ENCODE peak calls at places on chromosomes 4 and X, in nine cellular contexts. One of them, this sample, is unnamed. For H3K4me1, the result is how much of the 10 kb centered on the place peaks cover.

GRCh38 chr4:33959519-33959918 is 2284.8 kb downstream of the ARAP2 start:
- DNase-seq in astrocyte: peak
- DNase-seq in IMR-90: no peak
- DNase-seq in body of pancreas: no peak
- DNase-seq in mammary epithelial cell: peak
- DNase-seq in heart left ventricle: no peak
- DNase-seq in upper lobe of left lung: no peak
- DNase-seq in uterus: no peak
- DNase-seq in MM.1S: no peak
- DNase-seq in this sample: no peak

GRCh38 chrX:68462653-68463052 is 29.4 kb upstream of the OPHN1 start:
- DNase-seq in uterus: no peak
- DNase-seq in upper lobe of left lung: no peak
- DNase-seq in heart left ventricle: no peak
- DNase-seq in astrocyte: peak
- DNase-seq in body of pancreas: peak
- DNase-seq in IMR-90: peak
- DNase-seq in mammary epithelial cell: no peak
- DNase-seq in MM.1S: peak
- DNase-seq in this sample: no peak

GRCh38 chr4:117010695-117011094 is 74.7 kb downstream of the TRAM1L1 start:
- DNase-seq in uterus: no peak
- DNase-seq in heart left ventricle: no peak
- DNase-seq in body of pancreas: no peak
- DNase-seq in IMR-90: no peak
- DNase-seq in upper lobe of left lung: no peak
- DNase-seq in MM.1S: no peak
- DNase-seq in mammary epithelial cell: no peak
- DNase-seq in astrocyte: peak
- DNase-seq in this sample: no peak

GRCh38 chr4:93199492-93199891 is 629.1 kb upstream of the ATOH1 start:
- DNase-seq in uterus: no peak
- DNase-seq in mammary epithelial cell: peak
- DNase-seq in upper lobe of left lung: no peak
- DNase-seq in astrocyte: peak
- DNase-seq in IMR-90: peak
- DNase-seq in heart left ventricle: no peak
- DNase-seq in MM.1S: peak
- DNase-seq in body of pancreas: peak
- DNase-seq in this sample: no peak

GRCh38 chr4:165760182-165760581 is 112.9 kb upstream of the TLL1 start:
- DNase-seq in uterus: no peak
- DNase-seq in mammary epithelial cell: no peak
- DNase-seq in astrocyte: no peak
- DNase-seq in IMR-90: no peak
- DNase-seq in body of pancreas: no peak
- DNase-seq in MM.1S: no peak
- DNase-seq in upper lobe of left lung: no peak
- DNase-seq in heart left ventricle: no peak
- DNase-seq in this sample: no peak

GRCh38 chr4:109730294-109731051 is 603 bp upstream of the PLA2G12A start:
- DNase-seq in uterus: no peak
- DNase-seq in body of pancreas: peak
- DNase-seq in upper lobe of left lung: peak
- DNase-seq in MM.1S: no peak
- DNase-seq in astrocyte: peak
- DNase-seq in mammary epithelial cell: peak
- DNase-seq in heart left ventricle: peak
- DNase-seq in IMR-90: peak
- DNase-seq in this sample: peak

GRCh38 chrX:154398668-154399526 is 720 bp downstream of the RPL10 start:
- DNase-seq in astrocyte: peak
- DNase-seq in upper lobe of left lung: peak
- DNase-seq in uterus: peak
- DNase-seq in IMR-90: peak
- DNase-seq in body of pancreas: peak
- DNase-seq in MM.1S: peak
- DNase-seq in mammary epithelial cell: peak
- DNase-seq in heart left ventricle: peak
- DNase-seq in this sample: peak

GRCh38 chr4:161926033-161926828 is 237.6 kb downstream of the FSTL5 start:
- DNase-seq in upper lobe of left lung: no peak
- DNase-seq in mammary epithelial cell: no peak
- DNase-seq in MM.1S: no peak
- DNase-seq in astrocyte: peak
- DNase-seq in uterus: no peak
- DNase-seq in heart left ventricle: no peak
- DNase-seq in body of pancreas: no peak
- DNase-seq in IMR-90: no peak
- DNase-seq in this sample: no peak

GRCh38 chr4:14726441-14727405 is 275.6 kb upstream of the CPEB2 start:
- DNase-seq in astrocyte: peak
- DNase-seq in upper lobe of left lung: no peak
- DNase-seq in uterus: no peak
- DNase-seq in IMR-90: peak
- DNase-seq in body of pancreas: peak
- DNase-seq in mammary epithelial cell: peak
- DNase-seq in heart left ventricle: no peak
- DNase-seq in MM.1S: peak
- DNase-seq in this sample: no peak

GRCh38 chrX:3026074-3026588 is 15.1 kb upstream of the ARSF start:
- DNase-seq in mammary epithelial cell: peak
- DNase-seq in astrocyte: no peak
- DNase-seq in upper lobe of left lung: no peak
- DNase-seq in body of pancreas: peak
- DNase-seq in uterus: no peak
- DNase-seq in MM.1S: no peak
- DNase-seq in IMR-90: no peak
- DNase-seq in heart left ventricle: no peak
- DNase-seq in this sample: no peak

GRCh38 chr4:73066928-73067327 is 2.6 kb downstream of the COX18 start:
- DNase-seq in IMR-90: no peak
- DNase-seq in MM.1S: peak
- DNase-seq in heart left ventricle: no peak
- DNase-seq in mammary epithelial cell: no peak
- DNase-seq in uterus: no peak
- DNase-seq in upper lobe of left lung: no peak
- DNase-seq in body of pancreas: no peak
- DNase-seq in astrocyte: no peak
- DNase-seq in this sample: no peak

GRCh38 chr4:112170451-112170993 is 25.3 kb downstream of the FAM241A start:
- DNase-seq in body of pancreas: no peak
- DNase-seq in IMR-90: peak
- DNase-seq in astrocyte: peak
- DNase-seq in heart left ventricle: no peak
- DNase-seq in uterus: no peak
- DNase-seq in mammary epithelial cell: peak
- DNase-seq in upper lobe of left lung: no peak
- DNase-seq in MM.1S: no peak
- DNase-seq in this sample: no peak

GRCh38 chrX:334971-335757 is 16.6 kb upstream of the GTPBP6 start:
- DNase-seq in heart left ventricle: peak
- DNase-seq in mammary epithelial cell: no peak
- DNase-seq in MM.1S: no peak
- DNase-seq in body of pancreas: peak
- DNase-seq in astrocyte: no peak
- DNase-seq in IMR-90: no peak
- DNase-seq in upper lobe of left lung: peak
- DNase-seq in uterus: no peak
- DNase-seq in this sample: peak

GRCh38 chrX:2320580-2321327 is 180.0 kb downstream of the DHRSX start:
- DNase-seq in uterus: no peak
- DNase-seq in heart left ventricle: peak
- DNase-seq in upper lobe of left lung: no peak
- DNase-seq in IMR-90: peak
- DNase-seq in astrocyte: no peak
- DNase-seq in MM.1S: no peak
- DNase-seq in body of pancreas: peak
- DNase-seq in mammary epithelial cell: no peak
- DNase-seq in this sample: peak

GRCh38 chr4:15649914-15650545 is 5.1 kb downstream of the FBXL5 start:
- DNase-seq in MM.1S: peak
- DNase-seq in mammary epithelial cell: peak
- DNase-seq in IMR-90: peak
- DNase-seq in uterus: no peak
- DNase-seq in upper lobe of left lung: no peak
- DNase-seq in astrocyte: peak
- DNase-seq in heart left ventricle: no peak
- DNase-seq in body of pancreas: peak
- DNase-seq in this sample: no peak

GRCh38 chr4:53656421-53656981 is 65.2 kb upstream of the LNX1 start:
- DNase-seq in uterus: peak
- DNase-seq in MM.1S: no peak
- DNase-seq in astrocyte: peak
- DNase-seq in mammary epithelial cell: no peak
- DNase-seq in heart left ventricle: no peak
- DNase-seq in upper lobe of left lung: no peak
- DNase-seq in body of pancreas: no peak
- DNase-seq in IMR-90: peak
- DNase-seq in this sample: no peak

GRCh38 chr4:10089346-10089745 is 27.3 kb downstream of the WDR1 start:
- DNase-seq in body of pancreas: peak
- DNase-seq in MM.1S: no peak
- DNase-seq in heart left ventricle: peak
- DNase-seq in IMR-90: no peak
- DNase-seq in upper lobe of left lung: no peak
- DNase-seq in uterus: no peak
- DNase-seq in mammary epithelial cell: no peak
- DNase-seq in astrocyte: no peak
- DNase-seq in this sample: peak
- TF ChIP-seq CTCF in body of pancreas: peak
- TF ChIP-seq CTCF in MM.1S: peak
- TF ChIP-seq CTCF in heart left ventricle: peak
- TF ChIP-seq CTCF in IMR-90: peak
- TF ChIP-seq CTCF in upper lobe of left lung: peak
- TF ChIP-seq CTCF in uterus: no peak
- TF ChIP-seq CTCF in mammary epithelial cell: peak
- TF ChIP-seq CTCF in astrocyte: no peak
- TF ChIP-seq CTCF in this sample: peak

GRCh38 chr4:2871466-2871865 is 27.8 kb downstream of the ADD1 start:
- DNase-seq in body of pancreas: no peak
- DNase-seq in mammary epithelial cell: no peak
- DNase-seq in uterus: no peak
- DNase-seq in MM.1S: no peak
- DNase-seq in astrocyte: no peak
- DNase-seq in upper lobe of left lung: no peak
- DNase-seq in IMR-90: no peak
- DNase-seq in heart left ventricle: no peak
- DNase-seq in this sample: no peak

GRCh38 chr4:2875556-2875955 is 31.9 kb downstream of the ADD1 start:
- DNase-seq in IMR-90: no peak
- DNase-seq in MM.1S: no peak
- DNase-seq in upper lobe of left lung: no peak
- DNase-seq in uterus: no peak
- DNase-seq in heart left ventricle: no peak
- DNase-seq in body of pancreas: no peak
- DNase-seq in astrocyte: no peak
- DNase-seq in mammary epithelial cell: no peak
- DNase-seq in this sample: no peak

GRCh38 chr4:2871911-2872310 is 28.3 kb downstream of the ADD1 start:
- DNase-seq in mammary epithelial cell: no peak
- DNase-seq in IMR-90: no peak
- DNase-seq in MM.1S: no peak
- DNase-seq in body of pancreas: no peak
- DNase-seq in astrocyte: no peak
- DNase-seq in heart left ventricle: no peak
- DNase-seq in upper lobe of left lung: no peak
- DNase-seq in uterus: no peak
- DNase-seq in this sample: no peak

GRCh38 chr4:2873329-2873728 is 29.7 kb downstream of the ADD1 start:
- DNase-seq in upper lobe of left lung: no peak
- DNase-seq in MM.1S: no peak
- DNase-seq in heart left ventricle: no peak
- DNase-seq in mammary epithelial cell: no peak
- DNase-seq in IMR-90: no peak
- DNase-seq in body of pancreas: no peak
- DNase-seq in astrocyte: no peak
- DNase-seq in uterus: no peak
- DNase-seq in this sample: no peak

GRCh38 chr4:2874861-2875260 is 31.2 kb downstream of the ADD1 start:
- DNase-seq in upper lobe of left lung: no peak
- DNase-seq in body of pancreas: no peak
- DNase-seq in MM.1S: no peak
- DNase-seq in IMR-90: no peak
- DNase-seq in astrocyte: no peak
- DNase-seq in heart left ventricle: no peak
- DNase-seq in mammary epithelial cell: no peak
- DNase-seq in uterus: no peak
- DNase-seq in this sample: no peak
- H3K4me1 ChIP-seq in upper lobe of left lung: half or more
- H3K4me1 ChIP-seq in body of pancreas: under half
- H3K4me1 ChIP-seq in MM.1S: under half
- H3K4me1 ChIP-seq in IMR-90: under half
- H3K4me1 ChIP-seq in astrocyte: under half
- H3K4me1 ChIP-seq in heart left ventricle: half or more
- H3K4me1 ChIP-seq in mammary epithelial cell: under half
- H3K4me1 ChIP-seq in uterus: under half
- H3K4me1 ChIP-seq in this sample: half or more

DNA sequence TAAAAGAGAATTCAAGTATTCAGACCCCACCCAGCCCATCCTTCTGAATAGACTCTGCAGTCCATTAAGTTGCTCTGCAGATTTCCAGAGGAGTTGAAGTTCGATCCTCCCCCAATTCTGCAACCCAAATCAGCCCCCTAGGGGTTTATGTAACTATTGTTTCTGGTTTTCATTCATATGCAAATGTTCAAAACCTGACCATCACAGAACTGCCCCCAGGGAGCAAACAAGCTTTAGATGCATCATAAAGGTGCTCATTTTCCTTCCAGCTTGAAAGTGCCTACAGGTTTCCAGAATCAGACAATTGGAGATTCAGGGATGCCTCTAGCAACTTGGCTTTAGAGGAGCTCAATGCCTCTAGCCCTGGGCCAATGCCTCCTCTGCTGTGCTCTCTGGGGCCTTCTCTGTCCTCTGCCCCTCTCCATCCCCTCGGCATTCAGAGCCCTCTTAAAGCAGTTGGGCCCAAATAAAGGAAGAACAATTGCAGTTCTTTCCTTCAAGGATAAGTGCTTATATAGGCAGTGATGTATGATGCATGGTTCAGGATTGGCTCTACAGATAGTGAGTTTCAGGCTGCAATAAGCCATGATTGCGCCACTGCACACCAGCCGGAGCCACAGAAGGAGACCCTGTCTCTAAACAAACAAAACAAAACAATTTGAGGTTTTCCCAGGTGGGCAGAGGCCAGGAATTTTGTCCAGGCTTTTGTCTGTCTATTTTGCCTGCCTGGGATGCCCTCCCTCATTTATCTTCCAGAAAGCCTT is 23.5 kb upstream of the SPINK2 start:
- DNase-seq in heart left ventricle: no peak
- DNase-seq in mammary epithelial cell: no peak
- DNase-seq in body of pancreas: no peak
- DNase-seq in IMR-90: no peak
- DNase-seq in MM.1S: no peak
- DNase-seq in uterus: no peak
- DNase-seq in astrocyte: no peak
- DNase-seq in upper lobe of left lung: no peak
- DNase-seq in this sample: no peak
- H3K4me3 ChIP-seq in heart left ventricle: no peak
- H3K4me3 ChIP-seq in mammary epithelial cell: no peak
- H3K4me3 ChIP-seq in body of pancreas: no peak
- H3K4me3 ChIP-seq in IMR-90: no peak
- H3K4me3 ChIP-seq in MM.1S: no peak
- H3K4me3 ChIP-seq in uterus: no peak
- H3K4me3 ChIP-seq in astrocyte: no peak
- H3K4me3 ChIP-seq in upper lobe of left lung: no peak
- H3K4me3 ChIP-seq in this sample: no peak

GRCh38 chr4:82780398-82781231 is 18.0 kb downstream of the SCD5 start:
- DNase-seq in heart left ventricle: peak
- DNase-seq in body of pancreas: peak
- DNase-seq in MM.1S: no peak
- DNase-seq in mammary epithelial cell: no peak
- DNase-seq in upper lobe of left lung: peak
- DNase-seq in uterus: peak
- DNase-seq in IMR-90: peak
- DNase-seq in astrocyte: peak
- DNase-seq in this sample: peak
- TF ChIP-seq CTCF in heart left ventricle: no peak
- TF ChIP-seq CTCF in body of pancreas: no peak
- TF ChIP-seq CTCF in MM.1S: no peak
- TF ChIP-seq CTCF in mammary epithelial cell: no peak
- TF ChIP-seq CTCF in upper lobe of left lung: no peak
- TF ChIP-seq CTCF in uterus: no peak
- TF ChIP-seq CTCF in IMR-90: no peak
- TF ChIP-seq CTCF in astrocyte: no peak
- TF ChIP-seq CTCF in this sample: no peak